ENCODE peak calls at places on chromosomes 7 and 10, in six cellular contexts. S, V, P, R, N and W are unnamed samples.

GRCh38 chr7:89584896-89585295 is 569.4 kb upstream of the STEAP1 start:
- DNase-seq in R (no peak), P (no peak), S (no peak), N (no peak), V (no peak), W (no peak)

GRCh38 chr10:6055929-6056328 is 6.2 kb downstream of the IL2RA start:
- DNase-seq in P (no peak), R (no peak), N (no peak), V (no peak), S (no peak), W (no peak)

GRCh38 chr10:103542764-103543616 is 49.5 kb downstream of the NEURL1 start:
- DNase-seq in R (peak), P (peak), V (peak), N (peak), S (peak), W (peak)

GRCh38 chr7:138460649-138461607 is 869 bp downstream of the TRIM24 start:
- DNase-seq in R (peak), N (peak), P (no peak), S (peak), V (peak), W (peak)

GRCh38 chr10:22444219-22444788 is 99.0 kb downstream of the SPAG6 start:
- DNase-seq in V (no peak), R (no peak), P (no peak), S (no peak), N (no peak), W (no peak)

GRCh38 chr7:156192921-156193320 is 380.7 kb upstream of the SHH start:
- DNase-seq in P (peak), S (no peak), N (no peak), V (no peak), R (peak), W (peak)

GRCh38 chr10:95314519-95314918 is 23.7 kb upstream of the PDLIM1 start:
- DNase-seq in R (no peak), S (no peak), V (no peak), P (no peak), N (no peak), W (no peak)

GRCh38 chr10:72691470-72692056 is 380 bp upstream of the MCU start:
- DNase-seq in R (no peak), V (no peak), S (no peak), N (no peak), P (peak), W (no peak)

GRCh38 chr7:233456-234035 is 41.2 kb downstream of the FAM20C start:
- DNase-seq in R (peak), P (no peak), N (no peak), V (no peak), S (no peak), W (no peak)

GRCh38 chr10:23196915-23197314 is 4.8 kb downstream of the PTF1A start:
- DNase-seq in R (no peak), N (no peak), V (no peak), S (no peak), P (no peak), W (no peak)

GRCh38 chr7:157613575-157614322 is 276.9 kb downstream of the DNAJB6 start:
- DNase-seq in N (no peak), R (no peak), V (no peak), P (no peak), S (no peak), W (peak)

GRCh38 chr7:102931757-102932156 is 19.0 kb downstream of the LRRC17 start:
- DNase-seq in S (no peak), R (no peak), P (no peak), V (no peak), N (no peak), W (peak)

GRCh38 chr7:102934670-102935069 is 21.9 kb downstream of the LRRC17 start:
- DNase-seq in P (no peak), N (no peak), S (peak), R (no peak), V (no peak), W (no peak)

GRCh38 chr7:102934267-102934666 is 21.5 kb downstream of the LRRC17 start:
- DNase-seq in S (peak), P (no peak), R (peak), V (no peak), N (no peak), W (no peak)

GRCh38 chr7:102935450-102936110 is 22.8 kb downstream of the LRRC17 start:
- DNase-seq in R (no peak), N (no peak), V (peak), P (no peak), S (no peak), W (no peak)

GRCh38 chr7:102933763-102934162 is 21.0 kb downstream of the LRRC17 start:
- DNase-seq in S (peak), V (peak), N (no peak), R (peak), P (no peak), W (no peak)
- H3K9ac ChIP-seq in S (no peak), V (no peak), N (no peak), R (peak), P (no peak), W (no peak)

GRCh38 chr10:116597543-116597942 is 6.8 kb downstream of the PNLIPRP1 start:
- DNase-seq in P (no peak), S (no peak), V (no peak), R (no peak), N (no peak), W (no peak)
- H3K4me3 ChIP-seq in P (no peak), S (no peak), V (no peak), R (no peak), N (no peak), W (no peak)

GRCh38 chr10:79111427-79111826 is 42.7 kb downstream of the ZMIZ1 start:
- DNase-seq in V (no peak), S (no peak), P (no peak), R (peak), N (no peak), W (peak)

GRCh38 chr10:79111846-79112614 is 43.3 kb downstream of the ZMIZ1 start:
- DNase-seq in N (no peak), R (no peak), P (no peak), S (no peak), V (no peak), W (no peak)

GRCh38 chr10:79113827-79114226 is 45.1 kb downstream of the ZMIZ1 start:
- DNase-seq in R (peak), V (peak), S (peak), N (no peak), P (no peak), W (no peak)

GRCh38 chr10:79115302-79115701 is 46.5 kb downstream of the ZMIZ1 start:
- DNase-seq in N (no peak), P (no peak), V (no peak), S (no peak), R (no peak), W (no peak)

DNA sequence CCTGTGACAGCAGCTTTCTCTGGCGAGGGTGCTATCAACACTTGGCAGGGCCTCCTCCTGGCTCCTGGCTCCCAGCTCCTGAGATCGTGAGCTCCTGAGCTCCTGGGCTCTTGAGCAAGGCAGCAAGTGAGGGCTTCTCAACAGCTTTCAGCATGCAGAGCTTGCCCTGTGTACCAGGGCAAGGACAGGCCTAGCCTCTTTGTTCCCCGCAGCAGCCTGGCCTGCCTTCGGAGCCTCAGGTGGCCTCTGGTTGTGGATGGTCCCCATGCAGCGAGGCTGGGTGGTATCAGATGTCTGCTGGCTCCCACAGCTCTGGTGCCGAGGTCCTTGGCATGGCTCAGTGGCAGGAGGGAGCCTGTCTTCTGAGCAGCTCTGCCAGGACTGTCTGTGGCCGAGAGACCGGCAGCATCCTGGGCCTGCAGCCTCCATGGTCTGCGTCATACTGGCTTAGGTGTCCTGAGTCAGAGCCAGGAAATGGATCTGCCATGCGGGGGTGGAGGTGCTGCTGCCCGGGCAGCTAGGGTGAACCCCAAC is 44.2 kb downstream of the ZMIZ1 start:
- DNase-seq in V (peak), R (peak), N (no peak), P (no peak), S (no peak), W (peak)
- TF ChIP-seq EZH2phosphoT487 in V (no peak), R (no peak), N (no peak), P (no peak), S (no peak), W (no peak)

DNA sequence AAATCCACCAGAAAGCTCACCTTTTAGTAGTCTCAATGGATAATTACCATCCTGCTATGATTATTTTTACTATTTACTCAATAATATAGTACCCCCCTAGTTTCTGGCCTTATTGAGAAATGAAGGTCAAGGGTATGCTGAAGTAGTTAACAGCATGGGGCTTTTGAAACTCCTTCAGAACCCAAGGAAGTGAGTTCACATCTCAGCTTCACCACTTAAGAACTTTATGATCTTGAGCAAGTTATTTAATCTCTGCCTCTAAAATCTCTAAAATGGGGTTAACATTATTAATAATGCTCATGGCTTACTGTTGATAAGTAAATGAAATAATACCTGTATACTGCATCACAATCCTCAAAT is 5.8 kb downstream of the MTPN start:
- DNase-seq in N (no peak), P (no peak), V (no peak), S (no peak), R (no peak), W (no peak)
- H3K9ac ChIP-seq in N (no peak), P (no peak), V (no peak), S (no peak), R (no peak), W (no peak)

GRCh38 chr10:46541017-46541661 is 15.3 kb downstream of the GPRIN2 start:
- DNase-seq in S (peak), N (no peak), R (peak), P (no peak), V (peak), W (no peak)
- H3K4me3 ChIP-seq in S (peak), N (no peak), R (no peak), P (no peak), V (no peak), W (no peak)

DNA sequence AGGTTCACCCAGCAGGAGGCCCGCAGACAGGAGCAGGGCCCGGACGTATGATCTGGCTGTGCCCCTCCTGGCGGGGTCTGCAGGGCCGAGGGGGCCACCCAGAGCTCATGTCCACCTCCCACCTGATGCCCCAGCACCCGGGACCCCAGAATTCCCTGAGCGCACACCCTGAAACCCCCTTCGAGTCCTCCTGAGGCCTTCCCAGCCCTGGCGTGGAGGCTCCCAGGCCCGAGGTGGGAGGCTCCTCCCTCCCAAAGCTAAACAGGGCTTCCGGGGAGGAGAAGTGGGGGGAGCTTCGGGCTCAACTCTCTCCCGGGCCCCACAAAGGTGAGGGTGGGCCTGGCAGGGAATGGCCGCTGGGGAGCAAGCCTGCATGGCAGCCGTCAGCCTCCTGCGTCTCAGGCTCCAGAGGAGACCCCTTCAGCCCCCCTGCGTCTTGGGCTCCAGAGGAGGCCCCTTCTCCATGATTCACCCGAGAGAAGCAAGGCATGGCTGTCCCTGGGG is 30.3 kb downstream of the MICALL2 start:
- DNase-seq in R (no peak), V (no peak), S (no peak), N (no peak), P (no peak), W (no peak)
- TF ChIP-seq EZH2phosphoT487 in R (no peak), V (no peak), S (no peak), N (no peak), P (no peak), W (no peak)

GRCh38 chr10:101576229-101576863 is 11.7 kb downstream of the POLL start:
- DNase-seq in P (no peak), N (no peak), V (no peak), R (peak), S (no peak), W (peak)

GRCh38 chr10:101572785-101573184 is 15.3 kb downstream of the POLL start:
- DNase-seq in S (no peak), R (no peak), V (no peak), P (no peak), N (no peak), W (no peak)

GRCh38 chr10:101575580-101576228 is 12.4 kb downstream of the POLL start:
- DNase-seq in S (no peak), V (peak), R (no peak), N (no peak), P (no peak), W (no peak)

GRCh38 chr10:101573885-101574284 is 14.2 kb downstream of the POLL start:
- DNase-seq in P (no peak), V (peak), N (no peak), S (no peak), R (no peak), W (no peak)

DNA sequence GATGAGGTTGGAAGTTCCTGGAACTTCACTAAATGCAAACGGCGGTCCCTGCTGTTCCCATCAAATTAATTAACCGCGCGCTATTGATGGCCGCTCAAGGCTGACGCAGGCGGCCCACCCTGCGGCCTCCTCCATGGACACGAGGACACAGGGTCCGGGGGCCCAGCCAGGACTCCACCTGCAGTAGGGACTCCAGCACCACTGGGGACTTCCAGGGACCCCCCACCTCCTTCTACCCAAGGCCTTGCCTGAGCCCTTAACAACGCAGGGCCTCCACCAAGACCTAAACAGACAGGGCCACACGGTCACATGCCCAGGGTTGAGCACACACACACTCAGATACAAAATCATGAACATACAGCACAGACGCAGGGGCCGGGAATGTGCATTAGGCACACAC is 13.7 kb downstream of the POLL start:
- DNase-seq in S (no peak), R (no peak), P (no peak), N (no peak), V (peak), W (no peak)
- H3K9ac ChIP-seq in S (no peak), R (no peak), P (no peak), N (no peak), V (no peak), W (no peak)

GRCh38 chr10:18179901-18180300 is 39.7 kb downstream of the CACNB2 start:
- DNase-seq in R (peak), S (no peak), V (no peak), P (no peak), N (no peak), W (peak)

DNA sequence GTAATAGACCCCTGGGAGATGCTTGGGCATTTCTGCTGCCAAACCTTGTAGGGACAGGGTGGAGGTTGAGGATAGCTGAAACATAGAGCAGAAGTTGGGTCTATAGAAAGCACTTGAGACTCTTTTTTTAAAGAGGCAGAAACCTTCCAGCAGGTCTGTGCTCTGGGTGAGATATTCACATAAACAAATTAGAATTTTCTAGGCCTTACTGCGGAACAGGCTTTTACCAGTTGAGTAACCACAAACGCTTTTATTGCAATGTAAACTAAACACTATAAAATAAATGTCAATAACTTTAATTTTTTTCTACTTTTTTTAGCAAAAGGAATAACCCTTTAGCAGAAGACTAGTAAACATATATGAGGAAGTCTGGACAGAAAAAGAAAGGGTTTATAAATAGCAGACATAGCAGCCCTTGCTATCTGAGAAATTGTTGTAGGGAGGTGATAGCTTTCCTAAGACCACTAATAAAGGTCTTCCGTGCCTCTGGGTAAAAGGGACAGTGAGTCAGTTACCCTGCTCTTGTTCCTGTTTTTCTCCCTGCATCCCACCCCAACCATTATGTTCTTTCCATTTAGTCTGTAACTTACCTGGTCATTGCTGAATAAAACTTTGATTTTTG is 38.7 kb downstream of the CACNB2 start:
- DNase-seq in V (no peak), N (no peak), P (no peak), R (no peak), S (no peak), W (peak)
- H3K4me3 ChIP-seq in V (no peak), N (no peak), P (no peak), R (no peak), S (no peak), W (no peak)

GRCh38 chr7:68700414-68700813 is 897.9 kb upstream of the AUTS2 start:
- DNase-seq in P (no peak), R (no peak), V (no peak), N (no peak), S (no peak), W (no peak)

GRCh38 chr7:68694656-68695055 is 903.6 kb upstream of the AUTS2 start:
- DNase-seq in S (no peak), R (no peak), N (no peak), P (no peak), V (no peak), W (no peak)

GRCh38 chr7:68697821-68698280 is 900.4 kb upstream of the AUTS2 start:
- DNase-seq in N (no peak), V (peak), P (no peak), R (no peak), S (no peak), W (no peak)

GRCh38 chr7:68699090-68699711 is 899.1 kb upstream of the AUTS2 start:
- DNase-seq in P (no peak), V (no peak), R (peak), S (no peak), N (no peak), W (no peak)
- TF ChIP-seq EZH2phosphoT487 in P (no peak), V (no peak), R (no peak), S (no peak), N (no peak), W (no peak)

GRCh38 chr10:31754803-31755624 is 173.6 kb downstream of the ARHGAP12 start:
- DNase-seq in S (peak), R (peak), V (no peak), N (no peak), P (no peak), W (peak)
- H3K9ac ChIP-seq in S (no peak), R (peak), V (no peak), N (no peak), P (peak), W (peak)